ENCODE peak calls at places on chromosome 6, in nine cellular contexts. Z, E, H, D, N, G, S, M and T are unnamed samples.

GRCh38 chr6:56570434-56571359 is 72.0 kb downstream of the DST start:
- DNase-seq in Z (peak), E (no peak), H (peak), D (peak), N (peak), G (peak), S (peak), M (no peak), T (peak)

GRCh38 chr6:130381459-130382380 is 15.9 kb downstream of the TMEM200A start:
- DNase-seq in Z (no peak), E (no peak), H (no peak), D (no peak), N (no peak), G (no peak), S (peak), M (peak), T (no peak)

GRCh38 chr6:148177589-148178233 is 164.9 kb upstream of the SASH1 start:
- DNase-seq in Z (peak), E (peak), H (no peak), D (peak), N (peak), G (peak), S (peak), M (no peak), T (peak)

GRCh38 chr6:131936156-131936555 is 15.0 kb downstream of the CCN2 start:
- DNase-seq in Z (no peak), E (no peak), H (no peak), D (no peak), N (no peak), G (no peak), S (no peak), M (no peak), T (peak)

GRCh38 chr6:50610562-50610961 is 102.8 kb upstream of the TFAP2D start:
- DNase-seq in Z (no peak), E (no peak), H (no peak), D (no peak), N (no peak), G (no peak), S (no peak), M (no peak), T (no peak)

GRCh38 chr6:31831350-31832215 is 4.0 kb downstream of the HSPA1B start:
- DNase-seq in Z (peak), E (no peak), H (no peak), D (no peak), N (no peak), G (no peak), S (no peak), M (peak), T (no peak)

GRCh38 chr6:157244175-157244574 is 79.1 kb downstream of the TMEM242 start:
- DNase-seq in Z (peak), E (no peak), H (no peak), D (peak), N (no peak), G (no peak), S (peak), M (peak), T (peak)

GRCh38 chr6:112372213-112372806 is 25.2 kb downstream of the RFPL4B start:
- DNase-seq in Z (peak), E (no peak), H (no peak), D (peak), N (no peak), G (peak), S (peak), M (no peak), T (peak)

GRCh38 chr6:112036088-112036637 is 17.7 kb upstream of the CCN6 start:
- DNase-seq in Z (no peak), E (no peak), H (no peak), D (no peak), N (no peak), G (no peak), S (no peak), M (no peak), T (no peak)

GRCh38 chr6:13436691-13437568 is 50.5 kb downstream of the GFOD1 start:
- DNase-seq in Z (no peak), E (no peak), H (no peak), D (no peak), N (no peak), G (no peak), S (no peak), M (no peak), T (no peak)

GRCh38 chr6:103783344-103783743 is 1076.4 kb downstream of the HACE1 start:
- DNase-seq in Z (no peak), E (peak), H (peak), D (no peak), N (no peak), G (no peak), S (peak), M (no peak), T (no peak)

GRCh38 chr6:168070804-168071203 is 8.2 kb downstream of the FRMD1 start:
- DNase-seq in Z (no peak), E (no peak), H (no peak), D (no peak), N (no peak), G (no peak), S (no peak), M (no peak), T (no peak)

GRCh38 chr6:83804886-83805285 is 48.3 kb upstream of the RIPPLY2 start:
- DNase-seq in Z (no peak), E (no peak), H (no peak), D (no peak), N (no peak), G (no peak), S (no peak), M (no peak), T (no peak)

GRCh38 chr6:1388081-1388926 is 1.1 kb upstream of the FOXF2 start:
- DNase-seq in Z (no peak), E (no peak), H (no peak), D (no peak), N (no peak), G (no peak), S (peak), M (no peak), T (no peak)

GRCh38 chr6:140073456-140073855 is 699.0 kb upstream of the CITED2 start:
- DNase-seq in Z (peak), E (no peak), H (no peak), D (no peak), N (no peak), G (no peak), S (peak), M (no peak), T (peak)

GRCh38 chr6:106512048-106512957 is 117.0 kb downstream of the RTN4IP1 start:
- DNase-seq in Z (peak), E (peak), H (peak), D (peak), N (peak), G (peak), S (no peak), M (peak), T (peak)

GRCh38 chr6:131042664-131043063 is 20.4 kb downstream of the EPB41L2 start:
- DNase-seq in Z (no peak), E (no peak), H (no peak), D (no peak), N (no peak), G (no peak), S (no peak), M (no peak), T (peak)

GRCh38 chr6:134537146-134537555 is 219.2 kb upstream of the SGK1 start:
- DNase-seq in Z (peak), E (no peak), H (no peak), D (no peak), N (no peak), G (peak), S (peak), M (no peak), T (peak)

GRCh38 chr6:80974579-80974978 is 777.9 kb downstream of the TENT5A start:
- DNase-seq in Z (no peak), E (no peak), H (no peak), D (no peak), N (no peak), G (no peak), S (no peak), M (no peak), T (no peak)

GRCh38 chr6:129500958-129501381 is 209.0 kb downstream of the ARHGAP18 start:
- DNase-seq in Z (peak), E (no peak), H (no peak), D (no peak), N (no peak), G (peak), S (peak), M (no peak), T (peak)

GRCh38 chr6:90274481-90275030 is 22.1 kb downstream of the BACH2 start:
- DNase-seq in Z (no peak), E (no peak), H (no peak), D (no peak), N (peak), G (no peak), S (no peak), M (peak), T (no peak)

GRCh38 chr6:150269857-150270223 is 99.0 kb upstream of the IYD start:
- DNase-seq in Z (no peak), E (peak), H (no peak), D (no peak), N (no peak), G (peak), S (no peak), M (no peak), T (no peak)

GRCh38 chr6:97437087-97437486 is 154.1 kb upstream of the MMS22L start:
- DNase-seq in Z (peak), E (no peak), H (no peak), D (no peak), N (peak), G (no peak), S (peak), M (no peak), T (peak)

GRCh38 chr6:6730831-6731230 is 142.3 kb downstream of the LY86 start:
- DNase-seq in Z (peak), E (no peak), H (no peak), D (peak), N (no peak), G (peak), S (peak), M (no peak), T (peak)

GRCh38 chr6:22888147-22888831 is 318.9 kb downstream of the HDGFL1 start:
- DNase-seq in Z (peak), E (peak), H (peak), D (peak), N (no peak), G (peak), S (no peak), M (no peak), T (peak)

GRCh38 chr6:93621400-93621799 is 202.0 kb upstream of the EPHA7 start:
- DNase-seq in Z (no peak), E (no peak), H (no peak), D (no peak), N (no peak), G (no peak), S (no peak), M (no peak), T (no peak)

GRCh38 chr6:91482498-91482897 is 895.6 kb upstream of the MAP3K7 start:
- DNase-seq in Z (peak), E (no peak), H (no peak), D (no peak), N (no peak), G (no peak), S (no peak), M (no peak), T (no peak)

GRCh38 chr6:45021652-45022051 is 306.5 kb upstream of the RUNX2 start:
- DNase-seq in Z (peak), E (no peak), H (no peak), D (no peak), N (no peak), G (no peak), S (peak), M (no peak), T (peak)

GRCh38 chr6:134175532-134176282 is 123.3 kb upstream of the SLC2A12 start:
- DNase-seq in Z (peak), E (peak), H (peak), D (no peak), N (peak), G (peak), S (peak), M (peak), T (peak)

GRCh38 chr6:24401458-24401857 is 1.3 kb upstream of the MRS2 start:
- DNase-seq in Z (no peak), E (no peak), H (no peak), D (no peak), N (no peak), G (no peak), S (no peak), M (no peak), T (no peak)

GRCh38 chr6:139981810-139982550 is 607.5 kb upstream of the CITED2 start:
- DNase-seq in Z (peak), E (peak), H (peak), D (peak), N (no peak), G (peak), S (peak), M (no peak), T (peak)

GRCh38 chr6:17484201-17484606 is 90.8 kb downstream of the CAP2 start:
- DNase-seq in Z (no peak), E (no peak), H (no peak), D (no peak), N (no peak), G (no peak), S (no peak), M (no peak), T (no peak)

GRCh38 chr6:165774903-165775608 is 112.0 kb upstream of the PDE10A start:
- DNase-seq in Z (peak), E (peak), H (peak), D (peak), N (no peak), G (peak), S (peak), M (no peak), T (no peak)

GRCh38 chr6:37698264-37699137 is 818 bp upstream of the MDGA1 start:
- DNase-seq in Z (peak), E (peak), H (peak), D (peak), N (peak), G (no peak), S (peak), M (peak), T (peak)

GRCh38 chr6:55448446-55448845 is 121.2 kb downstream of the GFRAL start:
- DNase-seq in Z (no peak), E (no peak), H (no peak), D (no peak), N (no peak), G (no peak), S (peak), M (no peak), T (no peak)

GRCh38 chr6:119096683-119097310 is 18.3 kb upstream of the FAM184A start:
- DNase-seq in Z (no peak), E (no peak), H (no peak), D (no peak), N (no peak), G (no peak), S (peak), M (no peak), T (peak)

GRCh38 chr6:56517155-56517745 is 125.4 kb downstream of the DST start:
- DNase-seq in Z (peak), E (no peak), H (peak), D (no peak), N (no peak), G (no peak), S (peak), M (no peak), T (peak)

GRCh38 chr6:132228894-132229293 is 172.4 kb downstream of the MOXD1 start:
- DNase-seq in Z (no peak), E (no peak), H (no peak), D (no peak), N (no peak), G (no peak), S (peak), M (no peak), T (peak)

GRCh38 chr6:169592558-169592957 is 109.3 kb downstream of the WDR27 start:
- DNase-seq in Z (peak), E (no peak), H (no peak), D (no peak), N (no peak), G (no peak), S (peak), M (no peak), T (peak)